ENCODE peak calls at places on chromosomes 12 and 14, in four cellular contexts. T is heart right ventricle, K is Karpas-422, A is AG04450. F is an unnamed sample.

GRCh38 chr14:78129375-78129774 is 40.8 kb upstream of the NRXN3 start:
- DNase-seq in A (no peak), K (no peak), T (no peak), F (no peak)

GRCh38 chr14:71659165-71659564 is 273.1 kb upstream of the RGS6 start:
- DNase-seq in K (no peak), A (no peak), T (no peak), F (no peak)

GRCh38 chr14:50116986-50117385 is 614 bp upstream of the VCPKMT start:
- DNase-seq in K (no peak), A (no peak), T (no peak), F (no peak)

GRCh38 chr12:6662602-6662905 is 365 bp downstream of the ING4 start:
- DNase-seq in T (no peak), K (no peak), A (no peak), F (no peak)

GRCh38 chr12:32706337-32707024 is 27.4 kb downstream of the DNM1L start:
- DNase-seq in T (no peak), A (no peak), K (no peak), F (no peak)

GRCh38 chr14:97408937-97409860 is 612.0 kb downstream of the VRK1 start:
- DNase-seq in T (no peak), A (no peak), K (no peak), F (no peak)

GRCh38 chr14:95107711-95108110 is 49.6 kb downstream of the DICER1 start:
- DNase-seq in T (no peak), A (no peak), K (no peak), F (no peak)

GRCh38 chr12:79929065-79929464 is 5.8 kb downstream of the PPP1R12A start:
- DNase-seq in A (no peak), T (no peak), K (no peak), F (no peak)

GRCh38 chr12:25313591-25313990 is 62.9 kb upstream of the KRAS start:
- DNase-seq in A (no peak), T (no peak), K (no peak), F (no peak)

GRCh38 chr12:119283315-119283714 is 51.2 kb upstream of the CCDC60 start:
- DNase-seq in T (no peak), A (no peak), K (no peak), F (no peak)

GRCh38 chr14:92690171-92691011 is 58.0 kb downstream of the LGMN start:
- DNase-seq in K (peak; percentile 74), T (no peak), A (peak; percentile 10), F (peak; percentile 50)

GRCh38 chr12:130576286-130576933 is 139.7 kb downstream of the RIMBP2 start:
- DNase-seq in T (no peak), A (no peak), K (no peak), F (no peak)

GRCh38 chr12:52308807-52309425 is 12.3 kb downstream of the KRT83 start:
- DNase-seq in A (no peak), K (no peak), T (no peak), F (no peak)